ENCODE peak calls at places on chromosomes 1 and 21, in four cellular contexts. One of them, this sample, is unnamed.

GRCh38 chr1:59686574-59686973 is 128.2 kb upstream of the HOOK1 start:
- DNase-seq in upper lobe of right lung: no peak
- DNase-seq in cardiac muscle cell: no peak
- DNase-seq in transverse colon: no peak
- DNase-seq in this sample: no peak

GRCh38 chr1:159946242-159947187 is 1.1 kb upstream of the IGSF9 start:
- DNase-seq in transverse colon: peak; percentile 8
- DNase-seq in upper lobe of right lung: no peak
- DNase-seq in cardiac muscle cell: no peak
- DNase-seq in this sample: no peak

GRCh38 chr21:33760641-33761103 is 118.4 kb downstream of the ITSN1 start:
- DNase-seq in upper lobe of right lung: no peak
- DNase-seq in transverse colon: no peak
- DNase-seq in cardiac muscle cell: no peak
- DNase-seq in this sample: no peak

GRCh38 chr21:38675450-38675849 is 130.3 kb upstream of the ETS2 start:
- DNase-seq in transverse colon: no peak
- DNase-seq in cardiac muscle cell: no peak
- DNase-seq in upper lobe of right lung: no peak
- DNase-seq in this sample: no peak

GRCh38 chr1:42017730-42018129 is 99.0 kb upstream of the HIVEP3 start:
- DNase-seq in upper lobe of right lung: no peak
- DNase-seq in cardiac muscle cell: no peak
- DNase-seq in transverse colon: no peak
- DNase-seq in this sample: no peak

GRCh38 chr1:209645574-209646452 is 6.4 kb downstream of the LAMB3 start:
- DNase-seq in upper lobe of right lung: no peak
- DNase-seq in cardiac muscle cell: no peak
- DNase-seq in transverse colon: no peak
- DNase-seq in this sample: no peak

GRCh38 chr21:29124645-29125044 is 5.8 kb upstream of the MAP3K7CL start:
- DNase-seq in cardiac muscle cell: no peak
- DNase-seq in transverse colon: no peak
- DNase-seq in upper lobe of right lung: no peak
- DNase-seq in this sample: no peak

GRCh38 chr1:5681654-5682053 is 310.6 kb downstream of the NPHP4 start:
- DNase-seq in transverse colon: no peak
- DNase-seq in upper lobe of right lung: no peak
- DNase-seq in cardiac muscle cell: no peak
- DNase-seq in this sample: no peak

GRCh38 chr1:85109475-85109874 is 61.2 kb upstream of the MCOLN3 start:
- DNase-seq in upper lobe of right lung: peak; percentile 69
- DNase-seq in transverse colon: peak; percentile 65
- DNase-seq in cardiac muscle cell: peak; percentile 82
- DNase-seq in this sample: peak; percentile 60

GRCh38 chr1:221347706-221348105 is 394.2 kb downstream of the DUSP10 start:
- DNase-seq in upper lobe of right lung: no peak
- DNase-seq in transverse colon: no peak
- DNase-seq in cardiac muscle cell: no peak
- DNase-seq in this sample: no peak

GRCh38 chr1:31584869-31585735 is 8.8 kb downstream of the TINAGL1 start:
- DNase-seq in cardiac muscle cell: no peak
- DNase-seq in upper lobe of right lung: peak; percentile 53
- DNase-seq in transverse colon: no peak
- DNase-seq in this sample: no peak

GRCh38 chr1:31580891-31581603 is 4.7 kb downstream of the TINAGL1 start:
- DNase-seq in cardiac muscle cell: no peak
- DNase-seq in upper lobe of right lung: peak; percentile 53
- DNase-seq in transverse colon: no peak
- DNase-seq in this sample: no peak

GRCh38 chr1:31581821-31582810 is 5.8 kb downstream of the TINAGL1 start:
- DNase-seq in cardiac muscle cell: no peak
- DNase-seq in upper lobe of right lung: peak; percentile 19
- DNase-seq in transverse colon: no peak
- DNase-seq in this sample: no peak

GRCh38 chr1:31583995-31584868 is 7.9 kb downstream of the TINAGL1 start:
- DNase-seq in transverse colon: peak; percentile 72
- DNase-seq in upper lobe of right lung: peak; percentile 85
- DNase-seq in cardiac muscle cell: peak; percentile 83
- DNase-seq in this sample: peak; percentile 72

GRCh38 chr1:31583082-31583994 is 7.0 kb downstream of the TINAGL1 start:
- DNase-seq in cardiac muscle cell: no peak
- DNase-seq in upper lobe of right lung: peak; percentile 51
- DNase-seq in transverse colon: no peak
- DNase-seq in this sample: no peak
- H3K4me1 ChIP-seq in cardiac muscle cell: peaks cover 30% of the 10 kb centered on the region
- H3K4me1 ChIP-seq in upper lobe of right lung: peaks cover 44% of the 10 kb centered on the region
- H3K4me1 ChIP-seq in transverse colon: peaks cover 47% of the 10 kb centered on the region
- H3K4me1 ChIP-seq in this sample: peaks cover 54% of the 10 kb centered on the region

DNA sequence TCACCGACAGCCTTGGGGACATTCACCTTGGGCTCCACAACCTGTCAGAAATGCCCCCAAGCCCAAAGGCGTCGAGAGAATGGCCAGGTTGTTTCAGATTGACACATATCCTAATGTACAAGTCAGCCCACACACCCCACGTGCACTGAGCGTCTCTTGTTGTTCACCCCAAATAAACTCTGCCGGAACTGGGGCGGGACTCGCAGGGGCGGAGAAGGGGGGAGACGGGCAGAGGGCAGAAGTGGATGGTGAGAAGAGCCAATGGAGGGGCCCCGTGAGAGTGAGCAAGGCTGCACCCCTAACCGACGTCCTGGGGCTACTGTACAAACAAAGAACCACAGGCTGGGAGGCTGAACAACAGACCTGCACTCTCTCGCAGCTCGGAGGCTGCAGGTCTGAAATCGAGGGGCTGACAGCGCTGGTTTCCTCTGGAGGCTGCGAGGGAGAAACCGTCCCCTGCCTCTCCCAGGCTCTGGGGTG is 8.5 kb upstream of the UMODL1 start:
- DNase-seq in cardiac muscle cell: no peak
- DNase-seq in transverse colon: peak; percentile 76
- DNase-seq in upper lobe of right lung: peak; percentile 88
- DNase-seq in this sample: peak; percentile 72
- H3K4me3 ChIP-seq in cardiac muscle cell: no peak overlapping the region
- H3K4me3 ChIP-seq in transverse colon: peak overlapping the region; percentile 32
- H3K4me3 ChIP-seq in upper lobe of right lung: peak overlapping the region; percentile 2
- H3K4me3 ChIP-seq in this sample: no peak overlapping the region

GRCh38 chr21:44437696-44438431 is 17.4 kb upstream of the LRRC3 start:
- DNase-seq in cardiac muscle cell: no peak
- DNase-seq in upper lobe of right lung: peak; percentile 55
- DNase-seq in transverse colon: no peak
- DNase-seq in this sample: no peak
- H3K9me3 ChIP-seq in cardiac muscle cell: no peaks in the 10 kb centered on the region
- H3K9me3 ChIP-seq in upper lobe of right lung: no peaks in the 10 kb centered on the region
- H3K9me3 ChIP-seq in transverse colon: no peaks in the 10 kb centered on the region
- H3K9me3 ChIP-seq in this sample: no peaks in the 10 kb centered on the region

DNA sequence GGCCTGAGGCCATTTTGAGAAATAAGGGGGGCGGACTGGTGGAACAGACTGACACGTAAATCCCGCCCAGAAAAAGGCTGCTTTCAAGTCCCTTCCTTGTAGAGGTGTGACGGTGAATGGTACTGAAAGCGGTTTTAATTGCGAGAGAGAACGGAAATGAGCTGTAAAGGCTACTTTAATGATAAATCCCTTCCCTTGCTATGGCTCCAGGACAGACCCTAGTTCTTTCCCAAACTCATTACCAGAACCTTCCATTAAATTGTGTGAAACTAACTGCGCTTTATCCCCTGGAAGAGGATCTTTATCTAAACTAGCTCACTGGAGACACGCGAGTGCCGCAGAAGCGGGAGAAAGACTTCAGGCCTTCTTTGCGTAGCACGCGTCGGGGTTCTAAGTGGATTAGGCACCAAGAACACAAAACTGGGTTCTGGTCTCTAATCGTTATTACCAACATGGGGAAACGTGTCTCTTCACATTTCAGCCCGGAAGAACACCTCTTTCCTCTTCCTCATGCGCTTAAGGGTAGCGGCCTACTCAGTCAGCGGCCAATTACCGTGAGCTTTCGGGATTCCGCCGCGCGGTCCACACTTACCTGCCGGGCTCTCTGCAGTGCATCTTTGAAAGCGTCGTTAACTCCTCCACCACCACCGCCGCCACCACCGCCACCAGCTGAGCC is 441 bp downstream of the FUBP1 start:
- DNase-seq in upper lobe of right lung: no peak
- DNase-seq in transverse colon: peak; percentile 78
- DNase-seq in cardiac muscle cell: peak; percentile 92
- DNase-seq in this sample: peak; percentile 35
- H3K4me1 ChIP-seq in upper lobe of right lung: peaks cover 36% of the 10 kb centered on the region
- H3K4me1 ChIP-seq in transverse colon: peaks cover 25% of the 10 kb centered on the region
- H3K4me1 ChIP-seq in cardiac muscle cell: peaks cover 24% of the 10 kb centered on the region
- H3K4me1 ChIP-seq in this sample: peaks cover 37% of the 10 kb centered on the region

GRCh38 chr1:21652937-21653743 is 16.0 kb downstream of the RAP1GAP start:
- DNase-seq in transverse colon: no peak
- DNase-seq in upper lobe of right lung: no peak
- DNase-seq in cardiac muscle cell: no peak
- DNase-seq in this sample: no peak
- H3K4me3 ChIP-seq in transverse colon: no peak overlapping the region
- H3K4me3 ChIP-seq in upper lobe of right lung: no peak overlapping the region
- H3K4me3 ChIP-seq in cardiac muscle cell: no peak overlapping the region
- H3K4me3 ChIP-seq in this sample: no peak overlapping the region

DNA sequence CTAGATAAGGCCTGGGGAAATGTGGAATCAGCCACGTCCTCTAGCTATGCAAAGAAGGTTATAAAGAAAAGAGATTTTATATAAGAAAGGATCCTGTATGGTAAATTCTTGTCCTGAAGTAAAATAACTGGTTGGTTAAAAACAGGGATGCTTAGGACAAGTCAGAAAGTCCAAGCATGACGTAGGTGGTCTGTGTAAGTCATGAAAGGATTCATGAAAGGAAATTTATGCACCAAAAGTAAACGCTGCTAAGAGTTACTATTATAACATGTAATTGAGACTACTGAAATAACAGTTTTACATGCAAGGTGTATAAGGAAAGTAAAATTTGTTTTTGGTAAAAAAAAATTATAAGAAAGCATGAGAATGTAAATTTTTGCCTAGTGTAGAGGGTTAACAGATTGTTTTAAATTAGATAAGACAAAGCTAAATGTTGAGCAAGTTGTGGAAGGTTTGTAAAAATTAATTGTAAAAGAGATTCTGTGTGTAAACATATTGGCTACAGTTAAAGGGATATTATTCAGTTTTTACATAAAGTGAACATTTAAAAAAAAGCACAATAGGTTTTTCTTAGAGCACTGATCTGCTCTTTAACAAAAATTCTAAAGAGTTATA is 43.9 kb downstream of the PIGK start:
- DNase-seq in upper lobe of right lung: no peak
- DNase-seq in transverse colon: no peak
- DNase-seq in cardiac muscle cell: peak; percentile 1
- DNase-seq in this sample: no peak
- H3K9me3 ChIP-seq in upper lobe of right lung: peaks cover 8% of the 10 kb centered on the region
- H3K9me3 ChIP-seq in transverse colon: peaks cover 13% of the 10 kb centered on the region
- H3K9me3 ChIP-seq in cardiac muscle cell: no peaks in the 10 kb centered on the region
- H3K9me3 ChIP-seq in this sample: peaks cover 25% of the 10 kb centered on the region

DNA sequence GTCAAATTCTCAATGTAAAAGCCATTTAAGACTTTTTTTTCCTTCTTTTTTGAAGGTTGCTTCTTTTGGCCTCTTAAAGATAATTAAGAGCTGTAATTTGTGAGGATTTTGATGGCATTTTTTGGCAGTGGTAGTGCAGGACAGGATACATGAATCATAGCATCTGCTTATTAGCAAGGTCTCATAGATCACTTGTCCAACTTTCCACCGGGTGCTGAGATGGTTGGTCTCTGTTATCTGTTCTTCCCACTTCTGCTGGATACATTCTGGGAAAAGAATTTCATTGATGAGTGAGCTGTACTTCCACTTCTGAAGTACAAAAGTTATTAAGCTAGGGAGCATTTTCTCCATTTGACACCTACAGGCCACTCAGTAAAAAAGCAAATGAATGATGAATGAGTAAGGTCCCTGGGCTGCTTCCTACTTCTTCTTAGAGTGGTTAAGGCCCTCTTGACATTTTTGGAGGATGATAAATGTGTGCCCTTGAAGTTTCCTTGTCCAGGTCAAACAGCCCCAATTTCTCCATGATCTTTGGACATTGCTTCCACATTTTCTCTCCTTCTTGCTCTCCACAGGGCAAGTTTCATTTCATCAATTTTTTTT is 100.6 kb downstream of the ROR1 start:
- DNase-seq in transverse colon: no peak
- DNase-seq in upper lobe of right lung: no peak
- DNase-seq in cardiac muscle cell: peak; percentile 38
- DNase-seq in this sample: no peak
- H3K4me1 ChIP-seq in transverse colon: no peaks in the 10 kb centered on the region
- H3K4me1 ChIP-seq in upper lobe of right lung: no peaks in the 10 kb centered on the region
- H3K4me1 ChIP-seq in cardiac muscle cell: peaks cover 41% of the 10 kb centered on the region
- H3K4me1 ChIP-seq in this sample: peaks cover 3% of the 10 kb centered on the region

DNA sequence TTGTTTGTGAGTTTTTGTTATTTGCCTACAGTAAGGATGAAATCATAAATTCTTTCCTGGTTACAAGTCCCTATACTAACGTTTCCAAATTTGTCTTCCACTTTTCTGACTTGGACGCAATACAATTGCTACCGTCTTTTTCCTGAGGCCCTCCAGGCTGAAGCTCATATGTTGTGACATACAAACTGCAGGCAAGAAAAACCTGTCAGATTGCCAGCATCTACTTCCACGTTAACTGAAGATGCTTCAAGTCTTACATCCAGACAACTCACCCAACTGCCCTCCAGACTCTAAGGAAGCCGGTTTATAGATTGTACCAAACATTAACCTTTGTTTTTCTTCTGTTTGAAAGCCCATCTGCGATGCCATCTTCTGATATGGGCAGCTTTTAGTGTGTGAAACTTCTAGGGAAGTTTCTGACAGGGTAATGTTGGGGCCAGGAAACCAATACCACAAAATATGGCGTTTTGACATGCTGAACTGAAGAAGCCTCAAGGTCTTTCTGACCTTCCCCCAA is 21.4 kb upstream of the RNF11 start:
- DNase-seq in cardiac muscle cell: no peak
- DNase-seq in transverse colon: no peak
- DNase-seq in upper lobe of right lung: no peak
- DNase-seq in this sample: no peak
- H3K4me3 ChIP-seq in cardiac muscle cell: no peak overlapping the region
- H3K4me3 ChIP-seq in transverse colon: no peak overlapping the region
- H3K4me3 ChIP-seq in upper lobe of right lung: no peak overlapping the region
- H3K4me3 ChIP-seq in this sample: no peak overlapping the region

GRCh38 chr1:236161230-236161629 is 18.9 kb downstream of the GPR137B start:
- DNase-seq in transverse colon: no peak
- DNase-seq in cardiac muscle cell: no peak
- DNase-seq in upper lobe of right lung: peak; percentile 23
- DNase-seq in this sample: no peak
- H3K9me3 ChIP-seq in transverse colon: peaks cover 8% of the 10 kb centered on the region
- H3K9me3 ChIP-seq in cardiac muscle cell: no peaks in the 10 kb centered on the region
- H3K9me3 ChIP-seq in upper lobe of right lung: no peaks in the 10 kb centered on the region
- H3K9me3 ChIP-seq in this sample: peaks cover 13% of the 10 kb centered on the region